ENCODE peak calls at places on chromosome 1, in eight cellular contexts. S, T, E, D, M, R, G and B are unnamed samples.

GRCh38 chr1:83905315-83905907 is 93.5 kb downstream of the TTLL7 start:
- DNase-seq in S (peak; percentile 46), T (no peak), E (peak; percentile 48), D (no peak), M (peak; percentile 28), R (peak; percentile 48), G (peak; percentile 8), B (peak; percentile 30)

GRCh38 chr1:235328271-235329138 is at the start of gene GGPS1:
- DNase-seq in S (peak; percentile 100), T (peak; percentile 99), E (peak; percentile 100), D (peak; percentile 94), M (peak; percentile 95), R (peak; percentile 100), G (peak; percentile 100), B (peak; percentile 100)

GRCh38 chr1:93662481-93663190 is 19.0 kb downstream of the BCAR3 start:
- DNase-seq in S (peak; percentile 59), T (no peak), E (peak; percentile 49), D (no peak), M (no peak), R (peak; percentile 57), G (no peak), B (no peak)

GRCh38 chr1:77347646-77348045 is 65.8 kb downstream of the AK5 start:
- DNase-seq in S (peak; percentile 88), T (no peak), E (peak; percentile 86), D (peak; percentile 64), M (peak; percentile 41), R (peak; percentile 92), G (no peak), B (no peak)

GRCh38 chr1:114130213-114130612 is 23.5 kb downstream of the SYT6 start:
- DNase-seq in S (no peak), T (no peak), E (no peak), D (no peak), M (no peak), R (no peak), G (no peak), B (no peak)

GRCh38 chr1:43587594-43587993 is 56.9 kb downstream of the PTPRF start:
- DNase-seq in S (peak; percentile 21), T (peak; percentile 56), E (peak; percentile 37), D (no peak), M (no peak), R (peak; percentile 24), G (no peak), B (no peak)

GRCh38 chr1:155010211-155010918 is 7.8 kb downstream of the ZBTB7B start:
- DNase-seq in S (no peak), T (no peak), E (no peak), D (no peak), M (no peak), R (no peak), G (no peak), B (no peak)

GRCh38 chr1:116769050-116769449 is 14.8 kb downstream of the CD2 start:
- DNase-seq in S (no peak), T (no peak), E (no peak), D (no peak), M (no peak), R (no peak), G (no peak), B (peak; percentile 84)

GRCh38 chr1:204359131-204359473 is 627 bp downstream of the PLEKHA6 start:
- DNase-seq in S (no peak), T (no peak), E (no peak), D (no peak), M (no peak), R (no peak), G (no peak), B (no peak)

GRCh38 chr1:239914827-239915231 is 176.9 kb upstream of the FMN2 start:
- DNase-seq in S (peak; percentile 9), T (no peak), E (peak; percentile 30), D (peak; percentile 18), M (no peak), R (peak; percentile 16), G (peak; percentile 90), B (no peak)

GRCh38 chr1:182174202-182174855 is 112.8 kb upstream of the ZNF648 start:
- DNase-seq in S (no peak), T (no peak), E (no peak), D (no peak), M (no peak), R (no peak), G (no peak), B (no peak)

GRCh38 chr1:181918893-181919728 is 142.4 kb downstream of the ZNF648 start:
- DNase-seq in S (no peak), T (no peak), E (no peak), D (no peak), M (no peak), R (no peak), G (no peak), B (no peak)

GRCh38 chr1:193542668-193543067 is 356.3 kb upstream of the B3GALT2 start:
- DNase-seq in S (no peak), T (no peak), E (peak; percentile 3), D (no peak), M (no peak), R (no peak), G (no peak), B (no peak)

DNA sequence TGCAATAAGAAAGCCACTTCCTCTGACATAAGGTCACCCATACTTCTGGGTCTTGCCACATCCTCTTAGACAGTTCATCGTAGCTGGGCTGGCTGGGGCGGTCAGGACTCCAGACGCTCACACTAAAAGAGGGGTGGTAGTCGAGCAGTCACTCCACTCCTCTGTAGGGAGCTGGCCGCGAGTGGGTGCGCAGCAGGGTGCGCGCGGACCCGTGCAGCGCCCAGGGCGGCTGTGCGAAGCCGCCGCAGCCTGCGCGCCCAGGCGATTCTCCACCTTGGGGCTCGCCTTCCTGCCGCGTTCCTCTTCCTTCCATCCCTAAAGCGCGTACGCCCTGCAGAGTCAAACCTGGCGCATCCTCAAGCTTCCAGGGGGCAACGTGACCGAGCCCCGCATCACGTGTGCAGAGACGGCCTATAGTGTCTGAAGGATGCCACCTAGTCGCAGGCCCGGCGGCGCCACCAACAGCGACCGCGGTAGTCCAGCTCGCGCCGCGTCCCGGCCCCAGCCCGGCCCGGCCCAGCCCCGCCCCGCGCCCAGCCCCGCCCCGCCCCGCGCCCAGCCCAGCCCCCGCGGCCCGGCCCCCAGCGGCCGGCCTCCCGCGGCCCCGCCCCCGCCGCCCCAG is 360 bp upstream of the PRDX6 start:
- DNase-seq in S (peak; percentile 88), T (peak; percentile 88), E (peak; percentile 87), D (peak; percentile 91), M (peak; percentile 96), R (peak; percentile 85), G (peak; percentile 96), B (peak; percentile 96)
- TF ChIP-seq CTCF in S (no peak), T (no peak), E (no peak), D (no peak), M (no peak), R (no peak), G (no peak), B (no peak)

GRCh38 chr1:2119886-2120285 is 69.7 kb downstream of the PRKCZ start:
- DNase-seq in S (no peak), T (no peak), E (no peak), D (no peak), M (no peak), R (no peak), G (no peak), B (no peak)

GRCh38 chr1:2112280-2112701 is 62.1 kb downstream of the PRKCZ start:
- DNase-seq in S (no peak), T (no peak), E (no peak), D (no peak), M (no peak), R (no peak), G (no peak), B (peak; percentile 53)

GRCh38 chr1:2113620-2114135 is 63.5 kb downstream of the PRKCZ start:
- DNase-seq in S (no peak), T (no peak), E (no peak), D (no peak), M (no peak), R (no peak), G (no peak), B (no peak)

GRCh38 chr1:2115008-2115921 is 65.1 kb downstream of the PRKCZ start:
- DNase-seq in S (no peak), T (no peak), E (no peak), D (no peak), M (no peak), R (no peak), G (no peak), B (no peak)

GRCh38 chr1:2115922-2116341 is 65.7 kb downstream of the PRKCZ start:
- DNase-seq in S (no peak), T (no peak), E (no peak), D (no peak), M (no peak), R (no peak), G (no peak), B (no peak)
- H3K4me3 ChIP-seq in S (no peak overlapping the region), T (no peak overlapping the region), E (no peak overlapping the region), D (no peak overlapping the region), M (no peak overlapping the region), R (no peak overlapping the region), G (no peak overlapping the region), B (no peak overlapping the region)

GRCh38 chr1:110407260-110408210 is at the start of gene LAMTOR5:
- DNase-seq in S (peak; percentile 94), T (peak; percentile 90), E (peak; percentile 94), D (peak; percentile 61), M (peak; percentile 85), R (peak; percentile 93), G (peak; percentile 81), B (peak; percentile 97)
- TF ChIP-seq CTCF in S (no peak), T (peak; percentile 26), E (no peak), D (no peak), M (no peak), R (no peak), G (no peak), B (no peak)

GRCh38 chr1:32899586-32900296 is 1.4 kb downstream of the TMEM54 start:
- DNase-seq in S (no peak), T (no peak), E (no peak), D (no peak), M (no peak), R (no peak), G (no peak), B (no peak)
- H3K4me3 ChIP-seq in S (no peak overlapping the region), T (no peak overlapping the region), E (no peak overlapping the region), D (no peak overlapping the region), M (no peak overlapping the region), R (no peak overlapping the region), G (no peak overlapping the region), B (no peak overlapping the region)

GRCh38 chr1:215523128-215523861 is 43.8 kb upstream of the KCTD3 start:
- DNase-seq in S (peak; percentile 21), T (no peak), E (peak; percentile 25), D (no peak), M (no peak), R (peak; percentile 41), G (no peak), B (no peak)
- TF ChIP-seq CTCF in S (no peak), T (peak; percentile 31), E (no peak), D (peak; percentile 23), M (no peak), R (peak; percentile 8), G (no peak), B (no peak)